ENCODE peak calls at places on chromosomes 11 and 22, in ten cellular contexts. B is nucleus accumbens; P is iPS DF 6.9; V is cardiac fibroblast; G is heart left ventricle; J is activated CD4-positive, alpha-beta memory T cell treated with anti-CD3 and anti-CD28 coated beads for 36 hours; L is GM12891; N is T-cell; C is CD4-positive, CD25-positive, alpha-beta regulatory T cell; Q is non-pigmented ciliary epithelial cell. W is an unnamed sample.

GRCh38 chr11:8963569-8964323 is 496 bp downstream of the TMEM9B start:
- DNase-seq in B (peak), P (peak), V (no peak), G (peak), J (peak), L (peak), N (peak), C (no peak), Q (no peak), W (peak)

GRCh38 chr11:131824766-131825165 is 454.4 kb downstream of the NTM start:
- DNase-seq in B (no peak), P (no peak), V (peak), G (no peak), J (no peak), L (no peak), N (no peak), C (no peak), Q (no peak), W (no peak)

GRCh38 chr11:7548659-7549283 is 35.0 kb downstream of the PPFIBP2 start:
- DNase-seq in B (no peak), P (peak), V (no peak), G (no peak), J (peak), L (no peak), N (no peak), C (peak), Q (no peak), W (no peak)

GRCh38 chr11:123180166-123180565 is 14.9 kb downstream of the CLMP start:
- DNase-seq in B (no peak), P (no peak), V (peak), G (no peak), J (no peak), L (no peak), N (no peak), C (no peak), Q (no peak), W (no peak)

GRCh38 chr11:76690736-76691135 is 20.2 kb upstream of the LRRC32 start:
- DNase-seq in B (no peak), P (no peak), V (peak), G (no peak), J (no peak), L (no peak), N (no peak), C (no peak), Q (no peak), W (peak)

GRCh38 chr11:82718307-82718706 is 15.4 kb downstream of the FAM181B start:
- DNase-seq in B (peak), P (no peak), V (peak), G (no peak), J (no peak), L (peak), N (no peak), C (no peak), Q (no peak), W (peak)

GRCh38 chr11:108766596-108767173 is 101.8 kb downstream of the DDX10 start:
- DNase-seq in B (no peak), P (no peak), V (no peak), G (no peak), J (no peak), L (no peak), N (no peak), C (no peak), Q (no peak), W (no peak)

GRCh38 chr11:64925536-64926449 is 1.3 kb downstream of the PPP2R5B start:
- DNase-seq in B (no peak), P (no peak), V (no peak), G (no peak), J (no peak), L (no peak), N (no peak), C (no peak), Q (no peak), W (peak)

GRCh38 chr11:103602846-103603245 is 433.6 kb upstream of the DDI1 start:
- DNase-seq in B (no peak), P (no peak), V (no peak), G (no peak), J (no peak), L (no peak), N (no peak), C (no peak), Q (no peak), W (no peak)

GRCh38 chr11:57571631-57572030 is 4.2 kb upstream of the UBE2L6 start:
- DNase-seq in B (no peak), P (no peak), V (no peak), G (no peak), J (no peak), L (no peak), N (no peak), C (no peak), Q (no peak), W (no peak)

GRCh38 chr22:30636226-30637077 is 871 bp downstream of the SLC35E4 start:
- DNase-seq in B (no peak), P (no peak), V (peak), G (peak), J (peak), L (no peak), N (no peak), C (peak), Q (no peak), W (peak)

GRCh38 chr11:9826390-9826789 is 162.5 kb downstream of the SWAP70 start:
- DNase-seq in B (no peak), P (no peak), V (no peak), G (no peak), J (no peak), L (no peak), N (no peak), C (no peak), Q (no peak), W (no peak)

GRCh38 chr22:36162127-36163034 is 1.8 kb upstream of the APOL3 start:
- DNase-seq in B (no peak), P (no peak), V (no peak), G (no peak), J (peak), L (no peak), N (peak), C (peak), Q (no peak), W (no peak)

GRCh38 chr22:29625090-29625825 is 21.8 kb downstream of the NF2 start:
- DNase-seq in B (no peak), P (no peak), V (peak), G (no peak), J (peak), L (no peak), N (peak), C (peak), Q (peak), W (peak)

GRCh38 chr11:48093323-48093722 is 113.0 kb downstream of the PTPRJ start:
- DNase-seq in B (no peak), P (no peak), V (no peak), G (no peak), J (no peak), L (no peak), N (no peak), C (no peak), Q (no peak), W (no peak)

GRCh38 chr22:49189871-49190270 is 637.8 kb downstream of the BRD1 start:
- DNase-seq in B (no peak), P (no peak), V (no peak), G (no peak), J (no peak), L (no peak), N (no peak), C (no peak), Q (no peak), W (no peak)

GRCh38 chr11:63536669-63537292 is at the start of gene PLAAT4:
- DNase-seq in B (peak), P (no peak), V (peak), G (peak), J (peak), L (no peak), N (peak), C (peak), Q (no peak), W (peak)